ENCODE peak calls at places on chromosome 3, in five cellular contexts. X is upper lobe of right lung, F is AG09319, Y is A549, E is GM13976. P is an unnamed sample.

GRCh38 chr3:140570602-140571001 is 107.3 kb upstream of the TRIM42 start:
- DNase-seq in X (no peak), F (no peak), Y (no peak), E (no peak), P (no peak)

GRCh38 chr3:194322701-194323174 is 28.4 kb downstream of the CPN2 start:
- DNase-seq in X (no peak), F (no peak), Y (peak; percentile 84), E (no peak), P (no peak)

GRCh38 chr3:15164356-15164755 is 41.7 kb upstream of the CAPN7 start:
- DNase-seq in X (no peak), F (peak; percentile 27), Y (no peak), E (no peak), P (no peak)

GRCh38 chr3:128435058-128435457 is 31.6 kb downstream of the DNAJB8 start:
- DNase-seq in X (no peak), F (no peak), Y (no peak), E (no peak), P (no peak)

GRCh38 chr3:181703701-181704420 is 7.9 kb upstream of the SOX2 start:
- DNase-seq in X (no peak), F (no peak), Y (no peak), E (no peak), P (no peak)

GRCh38 chr3:105613120-105613519 is 246.4 kb downstream of the ALCAM start:
- DNase-seq in X (no peak), F (no peak), Y (no peak), E (no peak), P (no peak)

GRCh38 chr3:150736903-150737832 is 25.8 kb downstream of the SIAH2 start:
- DNase-seq in X (no peak), F (no peak), Y (no peak), E (no peak), P (no peak)

GRCh38 chr3:176953106-176954080 is 243.9 kb downstream of the TBL1XR1 start:
- DNase-seq in X (no peak), F (peak; percentile 53), Y (no peak), E (no peak), P (no peak)

GRCh38 chr3:129439381-129439816 is 349 bp downstream of the MBD4 start:
- DNase-seq in X (peak; percentile 76), F (no peak), Y (peak; percentile 42), E (peak; percentile 47), P (peak; percentile 41)

GRCh38 chr3:10192953-10193691 is 28.4 kb downstream of the IRAK2 start:
- DNase-seq in X (no peak), F (peak; percentile 91), Y (peak; percentile 60), E (no peak), P (no peak)

GRCh38 chr3:143352850-143353550 is 233.4 kb downstream of the CHST2 start:
- DNase-seq in X (no peak), F (no peak), Y (no peak), E (no peak), P (no peak)

GRCh38 chr3:112304611-112305010 is 10.6 kb upstream of the SLC9C1 start:
- DNase-seq in X (no peak), F (no peak), Y (no peak), E (no peak), P (no peak)

GRCh38 chr3:119279101-119279554 is 15.1 kb upstream of the ARHGAP31 start:
- DNase-seq in X (peak; percentile 81), F (no peak), Y (no peak), E (no peak), P (no peak)

GRCh38 chr3:14177580-14178246 is 688 bp downstream of the XPC start:
- DNase-seq in X (no peak), F (no peak), Y (peak; percentile 40), E (no peak), P (no peak)

GRCh38 chr3:169939320-169939719 is 27.3 kb upstream of the SEC62 start:
- DNase-seq in X (no peak), F (no peak), Y (no peak), E (no peak), P (no peak)

GRCh38 chr3:196431193-196432136 is 762 bp downstream of the UBXN7 start:
- DNase-seq in X (peak; percentile 76), F (no peak), Y (peak; percentile 23), E (peak; percentile 67), P (peak; percentile 67)

GRCh38 chr3:138059261-138059660 is 49.3 kb downstream of the CLDN18 start:
- DNase-seq in X (no peak), F (no peak), Y (no peak), E (no peak), P (no peak)

GRCh38 chr3:190073264-190073663 is 47.4 kb downstream of the P3H2 start:
- DNase-seq in X (no peak), F (no peak), Y (no peak), E (no peak), P (no peak)

GRCh38 chr3:141052570-141053069 is 1.5 kb downstream of the SPSB4 start:
- DNase-seq in X (no peak), F (no peak), Y (no peak), E (no peak), P (no peak)

GRCh38 chr3:167605871-167606270 is 47.9 kb downstream of the WDR49 start:
- DNase-seq in X (no peak), F (no peak), Y (no peak), E (no peak), P (no peak)

GRCh38 chr3:62193586-62194345 is 179.6 kb downstream of the FEZF2 start:
- DNase-seq in X (no peak), F (no peak), Y (no peak), E (no peak), P (no peak)

GRCh38 chr3:170331143-170331542 is 26.4 kb upstream of the SKIL start:
- DNase-seq in X (no peak), F (no peak), Y (no peak), E (no peak), P (no peak)

GRCh38 chr3:115281697-115282685 is 134.9 kb upstream of the ZBTB20 start:
- DNase-seq in X (no peak), F (no peak), Y (no peak), E (no peak), P (no peak)

GRCh38 chr3:46923559-46924350 is 46.2 kb downstream of the PTH1R start:
- DNase-seq in X (peak; percentile 72), F (no peak), Y (peak; percentile 63), E (peak; percentile 78), P (no peak)

GRCh38 chr3:126026277-126026751 is 57.3 kb downstream of the ROPN1B start:
- DNase-seq in X (peak; percentile 52), F (no peak), Y (no peak), E (no peak), P (no peak)

GRCh38 chr3:71930056-71930991 is 145.4 kb upstream of the PROK2 start:
- DNase-seq in X (no peak), F (no peak), Y (peak; percentile 35), E (peak; percentile 59), P (peak; percentile 75)

GRCh38 chr3:64530434-64531049 is 157.3 kb downstream of the ADAMTS9 start:
- DNase-seq in X (no peak), F (no peak), Y (peak; percentile 36), E (peak; percentile 27), P (peak; percentile 31)

GRCh38 chr3:59085976-59086375 is 36.2 kb upstream of the CFAP20DC start:
- DNase-seq in X (no peak), F (no peak), Y (no peak), E (no peak), P (no peak)

GRCh38 chr3:47613723-47614122 is 35.1 kb upstream of the CSPG5 start:
- DNase-seq in X (no peak), F (no peak), Y (no peak), E (no peak), P (no peak)

GRCh38 chr3:158571969-158572765 is 1.2 kb downstream of the MLF1 start:
- DNase-seq in X (no peak), F (no peak), Y (no peak), E (no peak), P (no peak)

GRCh38 chr3:158574646-158575045 is 3.7 kb downstream of the MLF1 start:
- DNase-seq in X (no peak), F (no peak), Y (no peak), E (no peak), P (no peak)

GRCh38 chr3:158572766-158573060 is 1.7 kb downstream of the MLF1 start:
- DNase-seq in X (no peak), F (no peak), Y (no peak), E (no peak), P (no peak)

GRCh38 chr3:158570999-158571702 is at the start of gene MLF1:
- DNase-seq in X (peak; percentile 98), F (peak; percentile 87), Y (peak; percentile 95), E (peak; percentile 94), P (peak; percentile 94)

DNA sequence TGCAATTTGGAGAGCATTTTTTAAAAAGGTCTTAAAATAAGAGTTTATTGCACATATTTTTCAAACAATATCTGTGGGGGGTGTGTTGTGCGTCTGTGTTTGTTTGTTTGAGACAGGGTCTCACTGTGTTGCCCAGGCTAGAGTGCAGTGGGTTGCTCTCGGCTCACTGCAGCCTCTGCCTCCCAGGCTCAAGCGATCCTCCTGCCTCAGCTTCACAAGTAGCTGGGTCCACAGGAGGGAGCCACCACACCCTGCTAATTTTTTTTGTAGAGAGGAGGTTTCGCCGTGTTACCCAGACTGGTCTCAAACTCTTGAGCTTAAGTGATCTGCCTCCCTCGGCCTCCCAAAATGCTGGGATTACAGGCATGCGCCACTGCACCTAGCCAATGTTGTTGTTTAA is 2.7 kb downstream of the MLF1 start:
- DNase-seq in X (no peak), F (no peak), Y (no peak), E (no peak), P (no peak)
- TF ChIP-seq CTCF in X (no peak), F (no peak), Y (no peak), E (no peak), P (no peak)

DNA sequence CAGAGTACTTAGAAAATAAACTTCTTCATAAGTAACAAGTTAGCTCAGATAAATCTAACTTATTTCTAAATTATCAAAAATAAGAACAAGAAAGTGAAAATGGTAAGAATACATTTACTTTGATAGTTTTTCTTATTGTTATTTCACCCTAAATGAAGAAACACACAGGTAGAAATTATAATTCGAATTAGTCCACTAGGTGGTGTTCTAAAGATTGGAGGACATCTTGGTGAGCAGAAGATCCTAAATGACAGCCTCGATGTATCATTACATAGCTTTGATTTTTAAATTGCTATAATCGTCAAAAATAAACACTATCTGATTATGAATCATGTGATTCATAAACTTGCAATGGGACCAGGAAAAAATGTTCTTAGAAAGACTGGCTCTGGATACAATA is 280.8 kb upstream of the UBE2E2 start:
- DNase-seq in X (no peak), F (no peak), Y (peak; percentile 12), E (peak; percentile 33), P (peak; percentile 19)
- TF ChIP-seq CTCF in X (peak; percentile 31), F (peak; percentile 13), Y (peak; percentile 14), E (peak; percentile 10), P (no peak)

GRCh38 chr3:43759297-43759782 is 68.6 kb downstream of the ABHD5 start:
- DNase-seq in X (no peak), F (no peak), Y (peak; percentile 34), E (no peak), P (peak; percentile 30)
- TF ChIP-seq CTCF in X (no peak), F (peak; percentile 21), Y (peak; percentile 27), E (no peak), P (no peak)

GRCh38 chr3:130894873-130895330 is 1.0 kb downstream of the ATP2C1 start:
- DNase-seq in X (no peak), F (no peak), Y (no peak), E (no peak), P (no peak)

GRCh38 chr3:130892759-130893239 is 1.1 kb upstream of the ATP2C1 start:
- DNase-seq in X (no peak), F (peak; percentile 52), Y (peak; percentile 73), E (peak; percentile 69), P (peak; percentile 79)

GRCh38 chr3:130893240-130894129 is at the start of gene ATP2C1:
- DNase-seq in X (peak; percentile 98), F (peak; percentile 89), Y (peak; percentile 71), E (peak; percentile 95), P (peak; percentile 96)

GRCh38 chr3:130895690-130896089 is 1.8 kb downstream of the ATP2C1 start:
- DNase-seq in X (no peak), F (no peak), Y (no peak), E (no peak), P (no peak)

GRCh38 chr3:130894130-130894872 is 417 bp downstream of the ATP2C1 start:
- DNase-seq in X (peak; percentile 82), F (no peak), Y (peak; percentile 4), E (peak; percentile 36), P (peak; percentile 46)
- TF ChIP-seq CTCF in X (no peak), F (no peak), Y (peak; percentile 6), E (no peak), P (no peak)